ENCODE peak calls at places on chromosomes 5 and 9, in eight cellular contexts. R is GM23248; A is transverse colon; V is hepatocyte; Z is CD4-positive, CD25-positive, alpha-beta regulatory T cell; B is effector memory CD4-positive, alpha-beta T cell; Q is stomach; J is keratinocyte. S is an unnamed sample. For H3K4me1, the result is how much of the 10 kb centered on the place peaks cover.

GRCh38 chr5:80153586-80154126 is 102.2 kb downstream of the SERINC5 start:
- DNase-seq in B (no peak), Z (no peak), A (peak), R (no peak), J (no peak), V (no peak), Q (no peak), S (no peak)

GRCh38 chr9:131872702-131873101 is 132.8 kb upstream of the RAPGEF1 start:
- DNase-seq in B (no peak), Z (no peak), Q (no peak), V (no peak), J (no peak), A (no peak), R (no peak), S (no peak)

GRCh38 chr5:158023266-158023665 is 164.3 kb upstream of the CLINT1 start:
- DNase-seq in A (peak), B (no peak), V (no peak), Q (no peak), J (peak), Z (no peak), R (peak), S (no peak)

GRCh38 chr5:143635146-143635752 is 176.7 kb upstream of the HMHB1 start:
- DNase-seq in J (no peak), A (no peak), R (peak), V (peak), Z (no peak), Q (peak), B (no peak), S (no peak)

GRCh38 chr9:106339882-106340281 is 523.1 kb upstream of the ZNF462 start:
- DNase-seq in B (no peak), J (no peak), A (no peak), Q (no peak), Z (no peak), R (no peak), V (no peak), S (no peak)

GRCh38 chr5:141650851-141651727 is at the start of gene FCHSD1:
- DNase-seq in B (peak), V (peak), Q (peak), A (peak), J (no peak), R (peak), Z (peak), S (peak)

GRCh38 chr9:69745716-69746538 is 13.9 kb downstream of the PTAR1 start:
- DNase-seq in R (peak), V (peak), A (no peak), Q (no peak), Z (no peak), B (no peak), J (no peak), S (peak)

GRCh38 chr5:140239939-140240700 is 62.8 kb downstream of the PFDN1 start:
- DNase-seq in A (peak), J (no peak), V (peak), R (peak), B (no peak), Z (peak), Q (peak), S (peak)

GRCh38 chr9:114895605-114896004 is 34.8 kb downstream of the TNFSF8 start:
- DNase-seq in A (no peak), R (peak), Z (no peak), B (no peak), Q (no peak), V (no peak), J (no peak), S (no peak)

GRCh38 chr5:78671609-78672008 is 23.0 kb upstream of the LHFPL2 start:
- DNase-seq in V (peak), Z (no peak), A (peak), R (no peak), J (no peak), B (no peak), Q (no peak), S (peak)

GRCh38 chr5:54518146-54519082 is 855 bp downstream of the SNX18 start:
- DNase-seq in A (peak), R (peak), B (peak), Q (peak), J (no peak), Z (peak), V (peak), S (peak)

GRCh38 chr5:23084815-23085214 is 231.7 kb upstream of the CDH12 start:
- DNase-seq in Q (no peak), B (no peak), R (no peak), V (no peak), Z (no peak), J (no peak), A (no peak), S (no peak)

GRCh38 chr5:102603670-102604069 is 104.9 kb upstream of the SLCO6A1 start:
- DNase-seq in V (no peak), R (no peak), A (no peak), J (no peak), Z (no peak), B (no peak), Q (no peak), S (no peak)

GRCh38 chr5:53123702-53124101 is 14.1 kb upstream of the MOCS2 start:
- DNase-seq in R (peak), V (no peak), J (no peak), Z (no peak), Q (no peak), A (no peak), B (no peak), S (no peak)

GRCh38 chr9:127523312-127523851 is 72.1 kb downstream of the LRSAM1 start:
- DNase-seq in R (peak), Z (no peak), B (no peak), V (no peak), J (no peak), Q (no peak), A (no peak), S (peak)

GRCh38 chr5:140608730-140609520 is 24.1 kb downstream of the CD14 start:
- DNase-seq in Z (no peak), A (peak), Q (peak), R (peak), J (no peak), V (no peak), B (no peak), S (peak)

GRCh38 chr9:92191801-92192200 is 76.6 kb upstream of the SPTLC1 start:
- DNase-seq in J (no peak), Z (no peak), A (no peak), R (peak), B (no peak), V (no peak), Q (no peak), S (no peak)

GRCh38 chr5:32233696-32234447 is 59.8 kb upstream of the GOLPH3 start:
- DNase-seq in R (peak), J (no peak), Q (peak), B (no peak), A (no peak), V (peak), Z (no peak), S (no peak)

GRCh38 chr5:40680741-40681350 is 1.1 kb downstream of the PTGER4 start:
- DNase-seq in A (peak), Z (peak), R (no peak), B (peak), V (no peak), Q (no peak), J (no peak), S (peak)

GRCh38 chr5:111966290-111966689 is 209.3 kb upstream of the NREP start:
- DNase-seq in R (no peak), Z (no peak), A (no peak), B (no peak), Q (no peak), J (no peak), V (no peak), S (no peak)

GRCh38 chr5:170192829-170193228 is 40.0 kb upstream of the C5orf58 start:
- DNase-seq in J (no peak), Q (no peak), A (no peak), Z (no peak), V (no peak), B (no peak), R (no peak), S (no peak)

GRCh38 chr5:19853616-19854240 is 134.3 kb downstream of the CDH18 start:
- DNase-seq in Q (no peak), A (no peak), J (peak), Z (no peak), B (no peak), R (peak), V (no peak), S (no peak)

GRCh38 chr5:65734921-65735320 is 12.9 kb downstream of the NLN start:
- DNase-seq in A (no peak), B (no peak), Q (no peak), V (no peak), J (no peak), R (no peak), Z (no peak), S (no peak)

GRCh38 chr5:44665101-44665701 is 143.5 kb upstream of the MRPS30 start:
- DNase-seq in R (peak), A (no peak), J (no peak), Q (no peak), B (no peak), V (no peak), Z (no peak), S (no peak)

GRCh38 chr5:40569549-40570270 is 110.0 kb upstream of the PTGER4 start:
- DNase-seq in J (no peak), A (no peak), Z (no peak), B (no peak), V (no peak), R (no peak), Q (no peak), S (no peak)

GRCh38 chr5:153699035-153699434 is 208.6 kb downstream of the GRIA1 start:
- DNase-seq in A (no peak), V (no peak), J (no peak), Z (no peak), R (no peak), Q (no peak), B (no peak), S (no peak)

GRCh38 chr9:124483481-124483880 is 23.7 kb downstream of the NR5A1 start:
- DNase-seq in Q (no peak), B (no peak), Z (no peak), V (no peak), J (no peak), A (no peak), R (no peak), S (no peak)

GRCh38 chr9:98365227-98365669 is 109.8 kb upstream of the TBC1D2 start:
- DNase-seq in B (no peak), V (no peak), Z (peak), A (no peak), R (peak), J (peak), Q (no peak), S (peak)

GRCh38 chr9:128372784-128373183 is 1.6 kb downstream of the URM1 start:
- DNase-seq in V (no peak), Q (no peak), A (no peak), R (peak), B (no peak), Z (no peak), J (no peak), S (no peak)

GRCh38 chr5:91074615-91075014 is 308.5 kb downstream of the ARRDC3 start:
- DNase-seq in Q (no peak), Z (no peak), R (peak), V (no peak), A (no peak), J (peak), B (no peak), S (peak)

GRCh38 chr5:141908796-141909195 is 14.9 kb upstream of the DELE1 start:
- DNase-seq in Z (no peak), Q (no peak), R (peak), A (no peak), V (no peak), B (no peak), J (no peak), S (no peak)

GRCh38 chr9:113887436-113887835 is 11.3 kb downstream of the ZNF618 start:
- DNase-seq in A (no peak), Z (no peak), V (no peak), Q (no peak), J (no peak), B (no peak), R (no peak), S (no peak)

GRCh38 chr9:113886933-113887332 is 10.8 kb downstream of the ZNF618 start:
- DNase-seq in J (no peak), Z (no peak), A (no peak), Q (no peak), V (no peak), R (peak), B (no peak), S (peak)

GRCh38 chr9:113885183-113886002 is 9.3 kb downstream of the ZNF618 start:
- DNase-seq in A (no peak), Q (no peak), R (no peak), Z (no peak), J (no peak), V (no peak), B (no peak), S (no peak)

GRCh38 chr9:113886003-113886324 is 9.9 kb downstream of the ZNF618 start:
- DNase-seq in V (no peak), B (no peak), R (peak), A (no peak), Z (no peak), Q (no peak), J (no peak), S (peak)

GRCh38 chr9:113886471-113886870 is 10.4 kb downstream of the ZNF618 start:
- DNase-seq in V (no peak), A (no peak), Q (no peak), Z (no peak), B (no peak), R (peak), J (no peak), S (peak)
- H3K4me3 ChIP-seq in V (peak), A (peak), Q (peak), Z (peak), B (peak), R (peak), J (peak), S (peak)

DNA sequence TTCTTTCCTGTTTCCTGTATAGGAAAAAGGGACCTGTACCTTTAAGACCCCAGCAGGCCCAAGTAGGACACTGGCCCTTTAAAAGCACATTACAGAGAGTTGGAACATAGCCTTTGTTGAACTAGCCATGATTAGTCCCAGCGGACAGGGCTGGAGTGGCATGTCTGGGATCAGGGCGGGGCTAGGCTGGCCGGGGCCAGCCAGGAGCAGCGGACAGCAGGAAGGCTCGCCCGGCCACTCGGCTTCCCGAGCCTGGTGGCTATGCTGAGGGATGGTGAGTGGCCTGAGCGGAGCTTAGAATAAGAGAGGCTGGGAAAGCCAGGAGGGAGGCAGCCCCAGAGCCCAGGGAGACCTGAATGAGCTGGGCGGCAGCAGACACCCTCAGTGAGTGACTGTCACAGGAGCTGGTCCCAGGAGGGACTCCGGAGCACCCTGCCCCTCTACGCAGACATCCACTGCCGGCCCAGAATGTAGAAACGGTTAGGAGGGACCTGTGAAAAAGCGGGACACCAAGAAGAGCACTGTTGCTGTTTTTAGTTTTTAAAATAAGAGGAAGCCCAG is 92.1 kb downstream of the DAB2IP start:
- DNase-seq in B (no peak), Z (no peak), A (peak), R (peak), Q (peak), J (no peak), V (peak), S (peak)
- H3K4me1 ChIP-seq in B (under half), Z (under half), A (half or more), R (under half), Q (half or more), J (under half), V (under half), S (under half)

DNA sequence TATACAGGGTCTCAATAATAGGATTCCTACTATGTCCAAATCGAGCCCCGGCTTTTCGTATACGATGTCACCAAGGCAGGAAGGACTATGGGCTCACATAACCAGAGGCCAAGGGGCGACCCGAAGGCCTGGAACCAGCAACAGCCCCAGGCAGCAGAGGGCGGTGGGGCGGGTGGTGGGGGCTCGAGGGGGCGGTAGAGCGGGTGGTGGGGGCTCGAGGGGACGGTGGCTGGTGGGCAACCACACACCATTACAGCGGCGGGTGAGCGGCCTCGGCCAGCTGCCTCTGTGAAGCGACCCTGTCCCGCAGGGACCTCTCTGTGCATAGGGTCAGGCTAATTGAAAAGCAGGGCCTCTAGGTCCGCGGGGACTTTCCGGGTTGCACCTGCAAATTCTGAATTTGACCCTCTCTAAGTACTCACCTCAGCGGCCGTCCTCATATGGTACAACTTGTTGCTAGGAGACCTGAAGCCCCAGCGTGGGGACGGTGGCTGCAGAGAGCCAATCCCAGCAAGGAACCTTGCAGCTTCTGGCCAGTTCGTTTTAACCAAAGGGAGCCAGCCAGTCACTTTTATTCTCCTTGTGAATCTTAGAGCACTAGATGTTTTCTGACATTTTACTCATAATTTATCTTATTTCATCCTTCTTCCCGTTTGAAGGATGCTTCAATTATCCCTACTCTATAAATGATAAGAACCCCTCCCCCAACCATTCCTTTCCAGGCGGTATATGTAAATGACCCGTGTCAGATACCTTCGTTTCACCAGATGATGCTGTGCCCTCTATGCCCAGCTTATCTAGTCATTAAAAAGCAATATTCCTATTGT is at the start of gene NME5:
- DNase-seq in Z (no peak), J (no peak), Q (peak), A (peak), B (no peak), R (no peak), V (peak), S (peak)
- H3K4me3 ChIP-seq in Z (no peak), J (no peak), Q (peak), A (peak), B (no peak), R (no peak), V (no peak), S (peak)

DNA sequence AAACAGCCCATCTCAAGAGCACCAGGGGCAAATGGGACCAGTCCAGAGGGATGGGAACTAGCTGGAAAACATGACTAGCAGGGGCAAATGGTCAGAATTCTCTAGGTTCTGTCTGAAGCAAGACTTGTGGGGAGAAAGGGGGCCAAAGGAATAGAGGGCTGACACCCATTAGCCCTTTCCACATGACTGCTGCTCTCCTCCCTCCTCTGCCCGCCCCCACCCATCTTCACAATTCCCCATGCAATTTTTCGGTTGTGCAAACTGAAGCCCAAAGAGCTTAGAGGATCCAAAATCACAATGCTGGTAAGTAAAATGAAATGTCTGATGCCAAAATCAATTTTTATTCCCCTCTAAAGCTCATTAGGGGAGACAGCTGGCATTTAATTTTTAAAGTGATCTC is 207.1 kb downstream of the DCP2 start:
- DNase-seq in R (no peak), J (no peak), V (no peak), Q (no peak), A (no peak), Z (no peak), B (no peak), S (no peak)
- H3K4me1 ChIP-seq in R (under half), J (under half), V (under half), Q (under half), A (under half), Z (under half), B (under half), S (under half)

DNA sequence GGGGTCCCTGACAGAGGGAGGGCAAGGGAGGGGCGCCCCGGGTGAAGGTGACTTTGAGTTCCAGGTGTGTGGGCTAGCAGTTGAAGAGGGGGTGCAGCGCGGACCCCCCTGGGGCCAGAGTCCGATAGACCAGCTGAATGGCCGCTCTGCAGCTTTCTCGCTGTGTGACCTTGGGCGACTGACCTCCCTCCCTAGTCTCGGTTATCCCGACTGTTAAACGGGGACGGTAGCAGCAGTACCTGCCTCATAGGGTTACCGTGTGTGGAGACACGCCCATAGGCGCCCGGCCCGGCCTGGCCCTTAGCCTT is 31.3 kb downstream of the PRRX2 start:
- DNase-seq in R (no peak), J (no peak), A (no peak), B (no peak), Z (no peak), Q (no peak), V (no peak), S (no peak)
- H3K4me3 ChIP-seq in R (peak), J (peak), A (peak), B (no peak), Z (no peak), Q (peak), V (no peak), S (no peak)

DNA sequence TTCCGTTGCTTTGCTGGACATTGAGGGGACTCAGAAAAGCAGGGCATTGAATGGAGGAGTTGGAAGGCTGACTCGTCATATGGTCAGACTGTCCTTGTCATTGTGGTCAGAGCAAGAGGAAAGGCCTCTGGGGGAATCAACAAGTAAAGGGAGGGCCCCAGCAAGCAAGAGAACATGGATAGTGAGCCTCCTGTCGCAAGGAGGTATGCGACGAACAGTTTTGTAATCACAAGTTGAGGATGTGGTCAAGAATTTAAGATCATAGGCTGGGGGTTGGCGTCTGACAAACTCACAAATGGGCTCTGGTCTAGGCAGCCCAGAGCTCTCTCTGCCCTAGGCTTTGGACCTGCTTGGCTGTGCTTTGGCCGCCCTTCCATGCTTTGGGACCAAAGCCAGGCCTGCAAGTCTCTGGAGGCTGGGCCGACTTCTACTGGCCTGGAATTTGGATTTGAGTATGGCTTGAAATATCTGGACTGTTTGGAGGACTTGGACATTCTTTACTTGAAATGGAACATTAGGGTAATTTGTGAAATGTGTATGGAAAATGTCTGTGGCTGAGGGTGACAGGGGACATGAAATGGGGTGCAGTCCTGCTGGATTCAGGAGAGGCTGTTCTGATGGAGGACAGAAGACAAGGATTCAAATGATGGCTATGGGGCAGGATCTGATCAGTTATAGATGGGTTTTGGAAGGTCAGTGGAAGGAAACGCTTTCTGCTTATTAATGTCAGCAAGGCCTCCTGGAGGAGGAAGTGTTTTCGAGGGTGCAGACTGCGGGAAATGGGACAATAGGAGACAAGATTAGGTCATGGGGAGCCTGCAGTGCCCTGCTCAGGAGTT is 19.2 kb upstream of the NDST1 start:
- DNase-seq in A (peak), J (no peak), Z (no peak), Q (peak), R (peak), B (no peak), V (no peak), S (no peak)
- H3K4me1 ChIP-seq in A (under half), J (half or more), Z (under half), Q (half or more), R (half or more), B (under half), V (half or more), S (under half)

S was measured in small intestine.